ENCODE peak calls at places on chromosomes 16 and 17, in nine cellular contexts. D is endodermal cell, Y is fibroblast of lung, K is left ventricle myocardium inferior, P is cardiac muscle cell, W is right lobe of liver, R is neural progenitor cell, Z is endothelial cell of umbilical vein, I is HepG2. M is an unnamed sample.

GRCh38 chr16:72126429-72126765 is 32.8 kb downstream of the DHX38 start:
- DNase-seq in D (no peak), Y (no peak), K (no peak), P (no peak), W (no peak), R (no peak), Z (no peak), I (peak; percentile 23), M (no peak)

GRCh38 chr16:73797115-73797514 is 499.5 kb upstream of the PSMD7 start:
- DNase-seq in D (no peak), Y (no peak), K (no peak), P (peak; percentile 30), W (no peak), R (no peak), Z (no peak), I (no peak), M (no peak)

GRCh38 chr17:337866-338265 is 14.7 kb downstream of the RPH3AL start:
- DNase-seq in D (no peak), Y (no peak), K (no peak), P (no peak), W (peak; percentile 40), R (no peak), Z (no peak), I (no peak), M (no peak)

GRCh38 chr17:77489898-77490265 is 349.1 kb downstream of the SEC14L1 start:
- DNase-seq in D (peak; percentile 43), Y (peak; percentile 63), K (peak; percentile 92), P (no peak), W (peak; percentile 96), R (no peak), Z (no peak), I (no peak), M (no peak)

GRCh38 chr16:31899505-31899904 is 25.9 kb downstream of the ZNF267 start:
- DNase-seq in D (no peak), Y (no peak), K (no peak), P (no peak), W (no peak), R (no peak), Z (no peak), I (no peak), M (no peak)

GRCh38 chr17:61395409-61395982 is 4.1 kb upstream of the TBX2 start:
- DNase-seq in D (peak; percentile 79), Y (no peak), K (no peak), P (no peak), W (no peak), R (peak; percentile 33), Z (no peak), I (no peak), M (no peak)

GRCh38 chr16:24013733-24014645 is 178.2 kb downstream of the PRKCB start:
- DNase-seq in D (no peak), Y (no peak), K (no peak), P (no peak), W (no peak), R (no peak), Z (no peak), I (no peak), M (no peak)

GRCh38 chr17:81173761-81174160 is 7.7 kb upstream of the AATK start:
- DNase-seq in D (no peak), Y (no peak), K (no peak), P (no peak), W (no peak), R (no peak), Z (no peak), I (no peak), M (no peak)

GRCh38 chr16:12845282-12845681 is 41.6 kb upstream of the CPPED1 start:
- DNase-seq in D (no peak), Y (no peak), K (no peak), P (no peak), W (no peak), R (no peak), Z (no peak), I (no peak), M (no peak)

GRCh38 chr17:45073414-45074070 is 12.4 kb downstream of the NMT1 start:
- DNase-seq in D (no peak), Y (peak; percentile 98), K (no peak), P (no peak), W (no peak), R (no peak), Z (no peak), I (no peak), M (no peak)

GRCh38 chr16:83769397-83770008 is 38.3 kb upstream of the HSBP1 start:
- DNase-seq in D (peak; percentile 72), Y (no peak), K (no peak), P (no peak), W (no peak), R (no peak), Z (no peak), I (no peak), M (no peak)

GRCh38 chr17:77668518-77668917 is 290.0 kb upstream of the TNRC6C start:
- DNase-seq in D (no peak), Y (no peak), K (no peak), P (no peak), W (no peak), R (no peak), Z (no peak), I (no peak), M (no peak)

GRCh38 chr17:75844530-75845057 is 390 bp upstream of the UNC13D start:
- DNase-seq in D (no peak), Y (no peak), K (no peak), P (no peak), W (no peak), R (no peak), Z (no peak), I (peak; percentile 64), M (no peak)

GRCh38 chr17:72661093-72661944 is 431.2 kb downstream of the SLC39A11 start:
- DNase-seq in D (peak; percentile 91), Y (no peak), K (no peak), P (no peak), W (no peak), R (no peak), Z (no peak), I (peak; percentile 98), M (peak; percentile 73)

GRCh38 chr17:2102931-2103398 is 48.1 kb downstream of the HIC1 start:
- DNase-seq in D (no peak), Y (peak; percentile 53), K (no peak), P (no peak), W (no peak), R (no peak), Z (no peak), I (no peak), M (no peak)

GRCh38 chr17:19753661-19754463 is 5.8 kb upstream of the ALDH3A1 start:
- DNase-seq in D (no peak), Y (no peak), K (no peak), P (no peak), W (peak; percentile 72), R (peak; percentile 26), Z (no peak), I (no peak), M (no peak)

GRCh38 chr17:82837586-82838320 is 2.1 kb downstream of the ZNF750 start:
- DNase-seq in D (no peak), Y (no peak), K (no peak), P (no peak), W (no peak), R (no peak), Z (no peak), I (no peak), M (no peak)

GRCh38 chr17:82835122-82835521 is 4.7 kb downstream of the ZNF750 start:
- DNase-seq in D (peak; percentile 47), Y (no peak), K (no peak), P (no peak), W (no peak), R (no peak), Z (no peak), I (no peak), M (no peak)

GRCh38 chr17:82838386-82839063 is 1.3 kb downstream of the ZNF750 start:
- DNase-seq in D (peak; percentile 45), Y (peak; percentile 36), K (no peak), P (no peak), W (peak; percentile 91), R (no peak), Z (no peak), I (peak; percentile 88), M (no peak)

GRCh38 chr17:82835766-82836512 is 3.9 kb downstream of the ZNF750 start:
- DNase-seq in D (peak; percentile 76), Y (no peak), K (no peak), P (no peak), W (no peak), R (no peak), Z (no peak), I (no peak), M (no peak)

DNA sequence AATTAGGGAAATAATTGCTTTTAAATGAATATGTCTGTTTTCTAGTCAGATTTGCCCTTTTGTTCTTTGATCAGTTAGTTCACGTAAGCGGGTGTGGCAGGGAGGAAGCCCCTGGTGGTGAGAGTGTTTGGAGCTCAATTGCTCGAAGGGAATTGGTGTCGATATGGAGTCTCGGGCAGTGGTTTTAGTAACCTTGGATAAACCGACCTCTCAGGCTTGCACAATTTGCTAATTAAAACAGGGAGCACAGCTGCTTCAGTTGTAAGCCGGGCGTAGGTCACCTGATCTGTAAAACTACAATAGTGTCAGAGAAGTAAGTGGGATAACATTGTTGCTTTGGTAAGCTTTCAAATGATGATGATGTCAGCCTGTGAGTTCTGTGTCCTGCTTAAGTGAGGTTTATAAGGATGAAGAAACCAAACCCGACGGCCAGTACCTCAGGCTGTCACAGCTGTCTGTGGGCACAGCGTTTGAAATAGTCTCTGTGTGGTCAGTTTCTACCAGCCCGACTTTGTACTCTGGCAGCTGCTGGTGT is 2.9 kb downstream of the ZNF750 start:
- DNase-seq in D (peak; percentile 67), Y (peak; percentile 24), K (no peak), P (no peak), W (peak; percentile 62), R (peak; percentile 37), Z (no peak), I (no peak), M (no peak)
- TF ChIP-seq CTCF in D (peak; percentile 63), Y (peak; percentile 23), K (peak; percentile 36), P (no peak), W (no peak), R (peak; percentile 47), Z (peak; percentile 7), I (no peak), M (no peak)

GRCh38 chr16:1081734-1082265 is 9.3 kb downstream of the SSTR5 start:
- DNase-seq in D (no peak), Y (no peak), K (no peak), P (no peak), W (no peak), R (no peak), Z (no peak), I (no peak), M (no peak)
- H3K27me3 ChIP-seq in D (no peaks in the 10 kb centered on the region), Y (no peaks in the 10 kb centered on the region), K (peaks cover 97% of the 10 kb centered on the region), P (no peaks in the 10 kb centered on the region), W (no peaks in the 10 kb centered on the region), R (no peaks in the 10 kb centered on the region), Z (no peaks in the 10 kb centered on the region), I (peaks cover 12% of the 10 kb centered on the region), M (peaks cover 52% of the 10 kb centered on the region)

GRCh38 chr16:88060524-88061219 is 109.4 kb downstream of the BANP start:
- DNase-seq in D (no peak), Y (no peak), K (no peak), P (no peak), W (no peak), R (peak; percentile 1), Z (no peak), I (no peak), M (no peak)
- TF ChIP-seq CTCF in D (peak; percentile 52), Y (no peak), K (no peak), P (no peak), W (no peak), R (peak; percentile 26), Z (no peak), I (peak; percentile 11), M (no peak)

GRCh38 chr16:57285379-57285778 is 907 bp upstream of the PLLP start:
- DNase-seq in D (no peak), Y (no peak), K (no peak), P (no peak), W (no peak), R (no peak), Z (no peak), I (no peak), M (no peak)
- H3K27me3 ChIP-seq in D (peaks cover 19% of the 10 kb centered on the region), Y (peaks cover 23% of the 10 kb centered on the region), K (peaks cover 18% of the 10 kb centered on the region), P (peaks cover 13% of the 10 kb centered on the region), W (no peaks in the 10 kb centered on the region), R (peaks cover 48% of the 10 kb centered on the region), Z (no peaks in the 10 kb centered on the region), I (peaks cover 7% of the 10 kb centered on the region), M (peaks cover 16% of the 10 kb centered on the region)